ENCODE peak calls at places on chromosomes 16 and 17, in six cellular contexts. One of them, this sample, is unnamed.

GRCh38 chr17:2892305-2892971 is 96.2 kb downstream of the RAP1GAP2 start:
- DNase-seq in GM12891: no peak
- DNase-seq in K562: no peak
- DNase-seq in H1: no peak
- DNase-seq in GM12878: no peak
- DNase-seq in HepG2: peak; percentile 70
- DNase-seq in this sample: no peak

GRCh38 chr16:88442811-88443576 is 10.1 kb upstream of the ZFPM1 start:
- DNase-seq in GM12891: peak; percentile 100
- DNase-seq in K562: peak; percentile 91
- DNase-seq in H1: peak; percentile 93
- DNase-seq in GM12878: no peak
- DNase-seq in HepG2: peak; percentile 77
- DNase-seq in this sample: peak; percentile 99

GRCh38 chr16:71623597-71623996 is 2.4 kb upstream of the MARVELD3 start:
- DNase-seq in GM12891: no peak
- DNase-seq in K562: no peak
- DNase-seq in H1: no peak
- DNase-seq in GM12878: no peak
- DNase-seq in HepG2: peak; percentile 72
- DNase-seq in this sample: no peak

GRCh38 chr17:81566461-81567126 is 14.4 kb upstream of the FAAP100 start:
- DNase-seq in GM12891: no peak
- DNase-seq in K562: no peak
- DNase-seq in H1: no peak
- DNase-seq in GM12878: no peak
- DNase-seq in HepG2: no peak
- DNase-seq in this sample: no peak

GRCh38 chr17:78172284-78173024 is 4.1 kb downstream of the SYNGR2 start:
- DNase-seq in GM12891: no peak
- DNase-seq in K562: no peak
- DNase-seq in H1: peak; percentile 61
- DNase-seq in GM12878: no peak
- DNase-seq in HepG2: no peak
- DNase-seq in this sample: no peak

GRCh38 chr17:7260601-7261376 is 1.5 kb downstream of the CLDN7 start:
- DNase-seq in GM12891: peak; percentile 79
- DNase-seq in K562: no peak
- DNase-seq in H1: peak; percentile 86
- DNase-seq in GM12878: no peak
- DNase-seq in HepG2: no peak
- DNase-seq in this sample: no peak

GRCh38 chr17:38609280-38610031 is 3.7 kb upstream of the SRCIN1 start:
- DNase-seq in GM12891: no peak
- DNase-seq in K562: no peak
- DNase-seq in H1: peak; percentile 84
- DNase-seq in GM12878: no peak
- DNase-seq in HepG2: no peak
- DNase-seq in this sample: no peak

GRCh38 chr16:15874745-15875314 is 13.6 kb downstream of the CEP20 start:
- DNase-seq in GM12891: no peak
- DNase-seq in K562: no peak
- DNase-seq in H1: peak; percentile 59
- DNase-seq in GM12878: no peak
- DNase-seq in HepG2: peak; percentile 70
- DNase-seq in this sample: no peak

GRCh38 chr17:79065105-79065670 is 9.4 kb upstream of the ENGASE start:
- DNase-seq in GM12891: no peak
- DNase-seq in K562: peak; percentile 66
- DNase-seq in H1: peak; percentile 76
- DNase-seq in GM12878: no peak
- DNase-seq in HepG2: peak; percentile 43
- DNase-seq in this sample: no peak

GRCh38 chr16:88926374-88926990 is 50.5 kb downstream of the CBFA2T3 start:
- DNase-seq in GM12891: no peak
- DNase-seq in K562: no peak
- DNase-seq in H1: no peak
- DNase-seq in GM12878: no peak
- DNase-seq in HepG2: peak; percentile 28
- DNase-seq in this sample: no peak

GRCh38 chr16:56388209-56388608 is 37.1 kb downstream of the AMFR start:
- DNase-seq in GM12891: no peak
- DNase-seq in K562: no peak
- DNase-seq in H1: no peak
- DNase-seq in GM12878: no peak
- DNase-seq in HepG2: no peak
- DNase-seq in this sample: no peak
- TF ChIP-seq POLR2A in GM12891: no peak
- TF ChIP-seq POLR2A in K562: no peak
- TF ChIP-seq POLR2A in H1: no peak
- TF ChIP-seq POLR2A in GM12878: no peak
- TF ChIP-seq POLR2A in HepG2: no peak
- TF ChIP-seq POLR2A in this sample: no peak

DNA sequence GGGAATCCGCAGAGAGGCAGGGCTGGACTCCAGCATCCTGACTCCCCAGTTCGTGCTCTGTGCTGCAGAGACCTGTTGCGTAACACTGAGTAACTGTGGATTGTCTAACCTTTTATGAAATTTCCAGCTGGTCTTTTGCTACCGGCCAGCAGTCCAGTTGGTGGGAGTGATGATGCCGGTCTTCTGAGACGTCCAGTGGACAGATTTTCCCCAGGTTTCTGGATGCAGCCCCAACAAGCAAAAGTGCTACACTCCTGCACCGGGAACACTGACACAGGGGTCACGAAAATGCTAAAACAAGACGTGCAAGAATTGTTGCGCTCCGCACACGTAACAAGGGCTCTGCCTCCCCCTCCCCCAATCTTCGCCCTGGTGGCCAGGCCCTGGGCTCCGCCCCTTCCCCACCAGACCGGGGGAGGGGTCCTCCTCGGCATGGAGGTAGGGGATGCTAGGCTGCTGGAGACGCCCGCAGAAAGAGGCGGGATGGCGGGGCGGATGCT is 701 bp upstream of the MRC2 start:
- DNase-seq in GM12891: peak; percentile 44
- DNase-seq in K562: no peak
- DNase-seq in H1: no peak
- DNase-seq in GM12878: no peak
- DNase-seq in HepG2: peak; percentile 31
- DNase-seq in this sample: no peak
- TF ChIP-seq POLR2AphosphoS5 in GM12891: no peak
- TF ChIP-seq POLR2AphosphoS5 in K562: no peak
- TF ChIP-seq POLR2AphosphoS5 in H1: no peak
- TF ChIP-seq POLR2AphosphoS5 in GM12878: no peak
- TF ChIP-seq POLR2AphosphoS5 in HepG2: no peak
- TF ChIP-seq POLR2AphosphoS5 in this sample: no peak

GRCh38 chr16:22300427-22301071 is 3.3 kb downstream of the POLR3E start:
- DNase-seq in GM12891: no peak
- DNase-seq in K562: peak; percentile 17
- DNase-seq in H1: peak; percentile 67
- DNase-seq in GM12878: no peak
- DNase-seq in HepG2: peak; percentile 58
- DNase-seq in this sample: no peak

GRCh38 chr16:22306788-22307187 is 9.6 kb downstream of the POLR3E start:
- DNase-seq in GM12891: no peak
- DNase-seq in K562: no peak
- DNase-seq in H1: no peak
- DNase-seq in GM12878: no peak
- DNase-seq in HepG2: no peak
- DNase-seq in this sample: no peak

GRCh38 chr16:22302776-22303363 is 5.7 kb downstream of the POLR3E start:
- DNase-seq in GM12891: no peak
- DNase-seq in K562: no peak
- DNase-seq in H1: no peak
- DNase-seq in GM12878: no peak
- DNase-seq in HepG2: no peak
- DNase-seq in this sample: no peak

GRCh38 chr16:22307838-22308237 is 10.6 kb downstream of the POLR3E start:
- DNase-seq in GM12891: no peak
- DNase-seq in K562: no peak
- DNase-seq in H1: no peak
- DNase-seq in GM12878: no peak
- DNase-seq in HepG2: no peak
- DNase-seq in this sample: no peak

GRCh38 chr16:22304411-22304810 is 7.2 kb downstream of the POLR3E start:
- DNase-seq in GM12891: no peak
- DNase-seq in K562: peak; percentile 10
- DNase-seq in H1: no peak
- DNase-seq in GM12878: no peak
- DNase-seq in HepG2: no peak
- DNase-seq in this sample: no peak
- TF ChIP-seq TAF1 in GM12891: no peak
- TF ChIP-seq TAF1 in K562: no peak
- TF ChIP-seq TAF1 in H1: no peak
- TF ChIP-seq TAF1 in GM12878: no peak
- TF ChIP-seq TAF1 in HepG2: no peak
- TF ChIP-seq TAF1 in this sample: no peak

GRCh38 chr16:28884045-28884444 is 5.8 kb downstream of the ATP2A1 start:
- DNase-seq in GM12891: no peak
- DNase-seq in K562: no peak
- DNase-seq in H1: no peak
- DNase-seq in GM12878: no peak
- DNase-seq in HepG2: no peak
- DNase-seq in this sample: no peak
- TF ChIP-seq POLR2A in GM12891: no peak
- TF ChIP-seq POLR2A in K562: no peak
- TF ChIP-seq POLR2A in H1: no peak
- TF ChIP-seq POLR2A in GM12878: no peak
- TF ChIP-seq POLR2A in HepG2: no peak
- TF ChIP-seq POLR2A in this sample: no peak

DNA sequence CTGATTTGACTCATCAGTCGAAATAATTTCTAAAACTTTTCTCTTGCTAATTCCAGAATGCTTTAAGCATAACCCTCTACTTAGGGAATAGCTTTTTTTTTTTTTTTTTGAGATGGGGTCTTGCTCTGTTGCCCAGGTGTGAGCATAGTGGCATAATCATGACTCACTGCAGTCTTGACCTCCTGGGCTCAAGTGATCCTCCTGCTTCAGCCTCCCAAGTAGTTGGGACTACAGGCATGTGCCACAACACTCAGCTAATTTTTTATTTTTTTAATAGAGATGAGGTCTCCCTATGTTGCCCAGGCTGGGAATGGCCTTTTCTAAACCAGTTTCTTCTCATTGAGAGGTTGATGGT is 13.6 kb upstream of the NFATC3 start:
- DNase-seq in GM12891: no peak
- DNase-seq in K562: no peak
- DNase-seq in H1: peak; percentile 0
- DNase-seq in GM12878: no peak
- DNase-seq in HepG2: no peak
- DNase-seq in this sample: no peak
- TF ChIP-seq POLR2AphosphoS5 in GM12891: no peak
- TF ChIP-seq POLR2AphosphoS5 in K562: no peak
- TF ChIP-seq POLR2AphosphoS5 in H1: no peak
- TF ChIP-seq POLR2AphosphoS5 in GM12878: no peak
- TF ChIP-seq POLR2AphosphoS5 in HepG2: no peak
- TF ChIP-seq POLR2AphosphoS5 in this sample: no peak